ENCODE peak calls at places on chromosomes 11 and 22, in nine cellular contexts. P, N, V, C, J, Y, B, Z and U are unnamed samples.

GRCh38 chr11:117565709-117566108 is 231.3 kb downstream of the DSCAML1 start:
- DNase-seq in Z (no peak), J (no peak), B (no peak), Y (no peak), C (no peak), N (no peak), V (peak; percentile 38), P (no peak), U (no peak)

GRCh38 chr11:125772834-125773505 is 5.7 kb downstream of the PATE2 start:
- DNase-seq in V (no peak), C (no peak), Z (no peak), P (no peak), J (no peak), N (no peak), B (no peak), Y (no peak), U (no peak)

GRCh38 chr22:40332319-40332781 is 13.9 kb upstream of the ADSL start:
- DNase-seq in P (no peak), Y (no peak), J (no peak), B (no peak), Z (no peak), C (no peak), N (no peak), V (no peak), U (no peak)

GRCh38 chr22:37060801-37061610 is 9.5 kb downstream of the KCTD17 start:
- DNase-seq in V (no peak), Y (no peak), Z (no peak), N (no peak), J (no peak), C (peak; percentile 91), B (no peak), P (no peak), U (peak; percentile 34)

GRCh38 chr11:44596541-44597276 is 31.2 kb downstream of the CD82 start:
- DNase-seq in C (peak; percentile 89), B (no peak), N (no peak), Z (no peak), V (no peak), J (no peak), P (peak; percentile 66), Y (no peak), U (peak; percentile 81)

GRCh38 chr11:8689726-8690255 is 7.2 kb downstream of the RPL27A start:
- DNase-seq in V (no peak), J (no peak), P (no peak), N (no peak), C (no peak), Z (no peak), B (no peak), Y (no peak), U (no peak)

GRCh38 chr11:67032830-67033555 is 10.1 kb downstream of the SYT12 start:
- DNase-seq in Z (no peak), C (no peak), P (peak; percentile 88), J (peak; percentile 46), N (peak; percentile 41), Y (no peak), V (no peak), B (no peak), U (no peak)

GRCh38 chr11:1501421-1502167 is 15.0 kb upstream of the MOB2 start:
- DNase-seq in N (no peak), Y (no peak), V (peak; percentile 44), B (peak; percentile 10), P (no peak), Z (no peak), J (no peak), C (no peak), U (no peak)

GRCh38 chr11:68206211-68206610 is 6.9 kb downstream of the KMT5B start:
- DNase-seq in J (no peak), N (no peak), P (no peak), V (no peak), B (no peak), Y (peak; percentile 42), Z (peak; percentile 31), C (no peak), U (peak; percentile 45)

GRCh38 chr22:26669060-26669481 is 11.7 kb downstream of the MIAT start:
- DNase-seq in Z (peak; percentile 19), N (no peak), B (no peak), P (no peak), C (peak; percentile 32), Y (peak; percentile 75), J (no peak), V (no peak), U (no peak)

GRCh38 chr22:39287076-39287743 is 32.2 kb downstream of the RPL3 start:
- DNase-seq in N (no peak), B (no peak), Z (no peak), Y (no peak), P (no peak), C (no peak), V (no peak), J (peak; percentile 94), U (no peak)

GRCh38 chr11:111435046-111435698 is 56.1 kb upstream of the POU2AF1 start:
- DNase-seq in J (no peak), Y (no peak), Z (no peak), N (no peak), V (no peak), B (no peak), P (no peak), C (no peak), U (no peak)

GRCh38 chr22:30944986-30945385 is 23.6 kb downstream of the MORC2 start:
- DNase-seq in N (no peak), C (no peak), J (no peak), P (no peak), Z (no peak), Y (no peak), V (no peak), B (no peak), U (no peak)

DNA sequence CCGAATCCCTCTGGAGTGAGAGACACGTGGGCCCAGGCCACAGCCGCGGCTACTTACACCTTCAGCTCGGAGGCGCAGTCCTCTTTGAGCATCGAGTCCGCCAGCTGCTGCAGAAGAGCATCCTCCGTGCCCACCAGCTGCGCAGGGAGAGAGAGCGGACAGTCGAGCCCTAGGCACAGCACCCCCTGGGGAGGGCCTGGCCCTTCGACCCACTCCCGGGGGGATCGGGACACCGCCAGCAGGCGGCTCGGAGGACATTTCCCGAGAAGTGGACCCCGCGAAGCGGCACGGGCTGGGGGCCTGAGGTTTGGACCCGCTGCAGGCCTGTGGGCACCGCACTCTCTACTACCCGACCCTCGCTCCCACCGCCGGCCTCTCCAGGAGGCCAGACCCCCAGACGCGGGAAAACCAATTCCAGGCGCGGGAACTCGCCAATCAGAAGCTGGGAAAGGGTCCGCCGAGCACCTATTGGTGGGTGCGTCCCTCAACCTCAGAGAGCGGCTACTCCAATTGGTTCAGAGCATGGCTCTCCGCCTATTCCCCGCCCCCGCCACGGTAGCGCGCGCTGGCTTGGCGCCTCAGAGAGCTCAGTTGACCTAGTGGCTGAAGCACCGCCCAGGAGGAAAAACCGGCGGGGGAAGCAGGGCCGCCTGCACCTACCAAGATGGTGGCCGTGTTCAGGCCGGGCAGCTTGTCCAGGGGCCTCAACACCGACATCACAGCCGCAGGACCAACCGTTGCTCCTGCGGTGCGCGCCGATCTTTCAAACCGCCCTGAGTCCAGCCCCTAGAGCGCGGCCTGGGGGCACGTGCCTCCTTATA is at the start of gene CENPM:
- DNase-seq in Y (peak; percentile 85), B (peak; percentile 90), P (peak; percentile 93), V (peak; percentile 90), N (peak; percentile 63), Z (peak; percentile 83), J (no peak), C (peak; percentile 98), U (peak; percentile 98)
- TF ChIP-seq CTCF in Y (no peak), B (no peak), P (no peak), V (peak; percentile 4), N (no peak), Z (peak; percentile 12), J (peak; percentile 38), C (peak; percentile 24), U (peak; percentile 12)

DNA sequence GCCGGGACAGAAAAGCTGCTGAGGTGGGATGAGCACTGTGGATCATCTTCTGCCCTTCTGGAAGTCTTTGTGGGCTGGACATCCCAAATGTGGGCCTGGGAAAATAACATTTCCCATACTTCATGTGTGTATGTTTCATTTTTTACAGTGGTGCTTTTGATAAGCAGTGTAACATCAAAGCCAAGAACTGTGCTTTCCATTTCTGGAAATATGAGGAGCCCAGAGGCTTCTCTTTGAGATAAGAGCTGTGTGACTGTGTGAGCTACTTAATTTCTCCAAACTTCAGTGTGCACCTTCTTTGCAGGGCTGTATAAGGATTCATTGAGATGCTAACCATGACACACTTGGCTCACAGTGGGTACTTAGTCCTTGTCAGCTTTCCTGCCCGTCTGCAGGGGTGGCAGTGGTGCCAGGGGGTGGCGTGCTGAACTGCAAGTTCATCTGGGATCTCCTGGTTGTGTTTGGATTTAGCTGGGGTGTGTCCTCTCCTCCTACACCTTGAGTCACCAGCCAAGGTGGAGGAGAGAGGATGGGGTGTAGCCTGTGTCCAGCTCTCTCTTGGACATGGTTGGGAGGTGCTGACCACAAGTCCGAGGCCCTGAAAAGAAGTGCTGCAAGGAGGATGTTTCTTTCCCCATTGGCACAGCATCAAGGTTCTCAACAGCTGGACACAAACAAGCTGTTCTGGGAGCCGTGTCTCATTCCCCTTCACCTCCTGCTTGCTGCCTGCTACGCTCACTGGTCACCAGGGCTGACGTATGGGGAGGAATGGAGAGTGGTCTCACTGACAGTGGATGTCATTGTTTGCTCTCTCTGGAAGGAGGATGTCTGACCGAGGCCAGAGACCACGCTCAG is 139.4 kb downstream of the TEAD1 start:
- DNase-seq in J (no peak), N (no peak), Z (peak; percentile 32), C (no peak), V (no peak), B (no peak), P (no peak), Y (no peak), U (no peak)
- TF ChIP-seq CTCF in J (peak; percentile 11), N (no peak), Z (no peak), C (no peak), V (no peak), B (no peak), P (no peak), Y (no peak), U (no peak)

GRCh38 chr11:342328-342727 is 21.7 kb upstream of the IFITM3 start:
- DNase-seq in B (no peak), C (no peak), V (no peak), J (no peak), Z (no peak), Y (no peak), N (no peak), P (no peak), U (no peak)
- TF ChIP-seq CTCF in B (no peak), C (no peak), V (no peak), J (no peak), Z (no peak), Y (no peak), N (no peak), P (no peak), U (no peak)

GRCh38 chr11:109077340-109077927 is 344.6 kb upstream of the C11orf87 start:
- DNase-seq in J (no peak), V (no peak), N (no peak), Z (no peak), P (no peak), Y (no peak), B (no peak), C (no peak), U (no peak)

GRCh38 chr11:109076870-109077269 is 345.1 kb upstream of the C11orf87 start:
- DNase-seq in J (no peak), Z (no peak), N (no peak), C (no peak), P (no peak), Y (no peak), B (no peak), V (no peak), U (no peak)

GRCh38 chr11:109075976-109076375 is 346.0 kb upstream of the C11orf87 start:
- DNase-seq in C (no peak), B (no peak), Z (no peak), Y (no peak), N (no peak), V (no peak), P (no peak), J (no peak), U (no peak)

GRCh38 chr11:109073032-109073822 is 348.8 kb upstream of the C11orf87 start:
- DNase-seq in N (no peak), Z (no peak), V (no peak), Y (no peak), B (no peak), J (no peak), P (no peak), C (no peak), U (no peak)

GRCh38 chr11:109071712-109072524 is 350.1 kb upstream of the C11orf87 start:
- DNase-seq in V (no peak), J (no peak), Y (no peak), Z (no peak), B (no peak), N (peak; percentile 51), C (no peak), P (peak; percentile 81), U (no peak)
- TF ChIP-seq CTCF in V (no peak), J (no peak), Y (no peak), Z (no peak), B (no peak), N (no peak), C (no peak), P (no peak), U (no peak)